ENCODE peak calls at places on chromosomes 4 and X, in eight cellular contexts. One of them, this sample, is unnamed.

GRCh38 chrX:41481264-41482109 is 34.3 kb downstream of the NYX start:
- DNase-seq in effector memory CD4-positive, alpha-beta T cell: no peak
- DNase-seq in neural progenitor cell: peak; percentile 50
- DNase-seq in uterus: no peak
- DNase-seq in body of pancreas: no peak
- DNase-seq in spleen: no peak
- DNase-seq in right atrium auricular region: no peak
- DNase-seq in tibial artery: no peak
- DNase-seq in this sample: no peak

GRCh38 chr4:6333301-6334202 is 63.9 kb downstream of the WFS1 start:
- DNase-seq in body of pancreas: no peak
- DNase-seq in effector memory CD4-positive, alpha-beta T cell: no peak
- DNase-seq in right atrium auricular region: no peak
- DNase-seq in neural progenitor cell: no peak
- DNase-seq in spleen: no peak
- DNase-seq in tibial artery: no peak
- DNase-seq in uterus: no peak
- DNase-seq in this sample: no peak

GRCh38 chrX:100975212-100975611 is 5.7 kb downstream of the ARL13A start:
- DNase-seq in uterus: no peak
- DNase-seq in tibial artery: no peak
- DNase-seq in spleen: no peak
- DNase-seq in body of pancreas: no peak
- DNase-seq in effector memory CD4-positive, alpha-beta T cell: no peak
- DNase-seq in right atrium auricular region: no peak
- DNase-seq in neural progenitor cell: no peak
- DNase-seq in this sample: no peak

GRCh38 chrX:68693481-68694410 is 46.3 kb downstream of the STARD8 start:
- DNase-seq in tibial artery: peak; percentile 76
- DNase-seq in right atrium auricular region: peak; percentile 84
- DNase-seq in uterus: peak; percentile 79
- DNase-seq in neural progenitor cell: peak; percentile 90
- DNase-seq in spleen: peak; percentile 87
- DNase-seq in body of pancreas: peak; percentile 72
- DNase-seq in effector memory CD4-positive, alpha-beta T cell: no peak
- DNase-seq in this sample: peak; percentile 85

GRCh38 chr4:73443224-73443623 is 7.2 kb downstream of the AFP start:
- DNase-seq in spleen: no peak
- DNase-seq in tibial artery: no peak
- DNase-seq in right atrium auricular region: no peak
- DNase-seq in effector memory CD4-positive, alpha-beta T cell: no peak
- DNase-seq in uterus: no peak
- DNase-seq in neural progenitor cell: no peak
- DNase-seq in body of pancreas: no peak
- DNase-seq in this sample: no peak

GRCh38 chrX:74389016-74389415 is 32.3 kb upstream of the SLC16A2 start:
- DNase-seq in tibial artery: no peak
- DNase-seq in right atrium auricular region: no peak
- DNase-seq in spleen: no peak
- DNase-seq in body of pancreas: no peak
- DNase-seq in neural progenitor cell: no peak
- DNase-seq in uterus: no peak
- DNase-seq in effector memory CD4-positive, alpha-beta T cell: no peak
- DNase-seq in this sample: no peak

GRCh38 chrX:102085706-102086105 is 39.8 kb upstream of the TCEAL2 start:
- DNase-seq in spleen: no peak
- DNase-seq in tibial artery: no peak
- DNase-seq in effector memory CD4-positive, alpha-beta T cell: no peak
- DNase-seq in right atrium auricular region: no peak
- DNase-seq in uterus: no peak
- DNase-seq in neural progenitor cell: no peak
- DNase-seq in body of pancreas: no peak
- DNase-seq in this sample: no peak

GRCh38 chrX:42119076-42119475 is 195.7 kb upstream of the CASK start:
- DNase-seq in spleen: no peak
- DNase-seq in body of pancreas: no peak
- DNase-seq in tibial artery: no peak
- DNase-seq in effector memory CD4-positive, alpha-beta T cell: no peak
- DNase-seq in right atrium auricular region: no peak
- DNase-seq in neural progenitor cell: no peak
- DNase-seq in uterus: no peak
- DNase-seq in this sample: no peak

GRCh38 chr4:6574747-6575502 is at the start of gene MAN2B2:
- DNase-seq in effector memory CD4-positive, alpha-beta T cell: peak; percentile 74
- DNase-seq in right atrium auricular region: peak; percentile 87
- DNase-seq in neural progenitor cell: peak; percentile 94
- DNase-seq in spleen: peak; percentile 96
- DNase-seq in uterus: peak; percentile 91
- DNase-seq in body of pancreas: peak; percentile 91
- DNase-seq in tibial artery: peak; percentile 86
- DNase-seq in this sample: peak; percentile 92

GRCh38 chrX:110965409-110965808 is 130.6 kb upstream of the PAK3 start:
- DNase-seq in body of pancreas: no peak
- DNase-seq in spleen: no peak
- DNase-seq in right atrium auricular region: no peak
- DNase-seq in effector memory CD4-positive, alpha-beta T cell: no peak
- DNase-seq in uterus: no peak
- DNase-seq in neural progenitor cell: no peak
- DNase-seq in tibial artery: no peak
- DNase-seq in this sample: no peak

GRCh38 chr4:163415668-163416067 is 57.9 kb downstream of the TKTL2 start:
- DNase-seq in effector memory CD4-positive, alpha-beta T cell: no peak
- DNase-seq in tibial artery: no peak
- DNase-seq in neural progenitor cell: no peak
- DNase-seq in body of pancreas: no peak
- DNase-seq in spleen: no peak
- DNase-seq in right atrium auricular region: no peak
- DNase-seq in uterus: no peak
- DNase-seq in this sample: no peak

GRCh38 chr4:3244002-3244401 is 5.0 kb upstream of the MSANTD1 start:
- DNase-seq in neural progenitor cell: no peak
- DNase-seq in tibial artery: no peak
- DNase-seq in right atrium auricular region: no peak
- DNase-seq in effector memory CD4-positive, alpha-beta T cell: no peak
- DNase-seq in body of pancreas: no peak
- DNase-seq in spleen: no peak
- DNase-seq in uterus: no peak
- DNase-seq in this sample: no peak

GRCh38 chr4:99082192-99082591 is 6.4 kb downstream of the ADH5 start:
- DNase-seq in right atrium auricular region: no peak
- DNase-seq in spleen: no peak
- DNase-seq in uterus: no peak
- DNase-seq in tibial artery: no peak
- DNase-seq in neural progenitor cell: no peak
- DNase-seq in effector memory CD4-positive, alpha-beta T cell: no peak
- DNase-seq in body of pancreas: no peak
- DNase-seq in this sample: no peak

GRCh38 chr4:141307241-141307689 is 86.6 kb downstream of the ZNF330 start:
- DNase-seq in tibial artery: peak; percentile 37
- DNase-seq in right atrium auricular region: peak; percentile 63
- DNase-seq in effector memory CD4-positive, alpha-beta T cell: peak; percentile 63
- DNase-seq in uterus: peak; percentile 17
- DNase-seq in spleen: peak; percentile 82
- DNase-seq in body of pancreas: peak; percentile 38
- DNase-seq in neural progenitor cell: peak; percentile 67
- DNase-seq in this sample: peak; percentile 65

GRCh38 chr4:186900232-186900900 is 176.7 kb upstream of the FAT1 start:
- DNase-seq in spleen: no peak
- DNase-seq in body of pancreas: no peak
- DNase-seq in uterus: no peak
- DNase-seq in effector memory CD4-positive, alpha-beta T cell: no peak
- DNase-seq in neural progenitor cell: no peak
- DNase-seq in right atrium auricular region: no peak
- DNase-seq in tibial artery: no peak
- DNase-seq in this sample: no peak

DNA sequence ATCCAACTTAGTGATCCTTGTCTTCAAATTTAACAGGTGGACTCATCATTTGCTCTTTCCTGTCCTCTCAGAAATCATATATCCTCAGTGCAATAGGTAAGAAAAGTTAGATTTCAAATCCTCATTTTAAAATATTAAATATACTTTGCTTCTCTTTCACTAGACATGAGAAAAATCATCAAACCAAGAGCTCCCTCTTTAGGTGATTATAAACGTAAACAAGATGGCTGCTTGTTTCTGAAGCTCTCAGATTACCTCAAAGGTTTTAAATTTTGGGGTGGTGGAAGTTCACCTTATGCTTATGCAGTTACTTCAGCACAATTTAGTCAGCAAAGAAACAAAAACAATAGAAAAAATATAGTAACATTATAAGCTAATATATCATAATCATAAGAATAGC is 27.3 kb downstream of the CSN3 start:
- DNase-seq in spleen: no peak
- DNase-seq in body of pancreas: no peak
- DNase-seq in neural progenitor cell: peak; percentile 12
- DNase-seq in uterus: no peak
- DNase-seq in effector memory CD4-positive, alpha-beta T cell: no peak
- DNase-seq in tibial artery: no peak
- DNase-seq in right atrium auricular region: no peak
- DNase-seq in this sample: no peak
- H3K4me1 ChIP-seq in spleen: no peaks in the 10 kb centered on the region
- H3K4me1 ChIP-seq in body of pancreas: no peaks in the 10 kb centered on the region
- H3K4me1 ChIP-seq in neural progenitor cell: no peaks in the 10 kb centered on the region
- H3K4me1 ChIP-seq in uterus: no peaks in the 10 kb centered on the region
- H3K4me1 ChIP-seq in effector memory CD4-positive, alpha-beta T cell: no peaks in the 10 kb centered on the region
- H3K4me1 ChIP-seq in tibial artery: no peaks in the 10 kb centered on the region
- H3K4me1 ChIP-seq in right atrium auricular region: no peaks in the 10 kb centered on the region
- H3K4me1 ChIP-seq in this sample: no peaks in the 10 kb centered on the region

DNA sequence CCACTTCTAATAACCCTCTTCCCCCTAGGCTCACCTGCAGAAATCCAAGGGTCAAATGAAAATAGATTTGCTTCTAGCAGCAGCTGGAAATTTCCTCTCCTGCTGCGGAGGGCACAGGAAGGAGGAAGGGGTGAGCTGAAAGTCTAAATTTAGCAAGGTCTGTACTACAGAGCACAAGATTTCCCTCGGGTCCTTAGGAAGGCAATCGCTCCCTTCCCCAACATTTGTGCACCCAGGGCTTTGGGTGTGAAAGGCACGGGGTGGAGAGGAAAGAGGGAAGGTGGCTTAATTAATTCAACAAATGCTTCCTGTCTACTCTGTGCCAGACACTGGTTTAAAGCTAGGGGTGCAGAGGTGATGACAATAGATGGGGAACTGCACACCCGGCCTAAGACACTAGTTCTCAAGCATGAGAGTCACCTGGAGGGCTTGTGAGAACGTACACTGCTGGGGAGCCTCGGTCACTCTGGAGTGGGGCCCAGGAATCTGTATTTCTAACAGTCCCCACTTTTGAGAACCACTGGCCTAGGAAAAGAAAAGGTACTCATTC is 204.4 kb downstream of the NSUN7 start:
- DNase-seq in tibial artery: no peak
- DNase-seq in spleen: no peak
- DNase-seq in neural progenitor cell: no peak
- DNase-seq in uterus: no peak
- DNase-seq in right atrium auricular region: no peak
- DNase-seq in effector memory CD4-positive, alpha-beta T cell: no peak
- DNase-seq in body of pancreas: no peak
- DNase-seq in this sample: no peak
- H3K27ac ChIP-seq in tibial artery: peak overlapping the region; percentile 85
- H3K27ac ChIP-seq in spleen: peak overlapping the region; percentile 33
- H3K27ac ChIP-seq in neural progenitor cell: no peak overlapping the region
- H3K27ac ChIP-seq in uterus: peak overlapping the region; percentile 86
- H3K27ac ChIP-seq in right atrium auricular region: peak overlapping the region; percentile 90
- H3K27ac ChIP-seq in effector memory CD4-positive, alpha-beta T cell: no peak overlapping the region
- H3K27ac ChIP-seq in body of pancreas: no peak overlapping the region
- H3K27ac ChIP-seq in this sample: peak overlapping the region; percentile 36

GRCh38 chr4:143355540-143356217 is 19.0 kb downstream of the GAB1 start:
- DNase-seq in uterus: no peak
- DNase-seq in body of pancreas: no peak
- DNase-seq in effector memory CD4-positive, alpha-beta T cell: no peak
- DNase-seq in tibial artery: no peak
- DNase-seq in right atrium auricular region: no peak
- DNase-seq in spleen: no peak
- DNase-seq in neural progenitor cell: no peak
- DNase-seq in this sample: no peak

GRCh38 chr4:143358923-143359694 is 22.4 kb downstream of the GAB1 start:
- DNase-seq in body of pancreas: peak; percentile 59
- DNase-seq in neural progenitor cell: no peak
- DNase-seq in right atrium auricular region: no peak
- DNase-seq in tibial artery: no peak
- DNase-seq in effector memory CD4-positive, alpha-beta T cell: no peak
- DNase-seq in spleen: peak; percentile 84
- DNase-seq in uterus: no peak
- DNase-seq in this sample: peak; percentile 70

GRCh38 chr4:143358419-143358818 is 21.7 kb downstream of the GAB1 start:
- DNase-seq in neural progenitor cell: no peak
- DNase-seq in effector memory CD4-positive, alpha-beta T cell: no peak
- DNase-seq in spleen: no peak
- DNase-seq in body of pancreas: no peak
- DNase-seq in tibial artery: no peak
- DNase-seq in uterus: no peak
- DNase-seq in right atrium auricular region: no peak
- DNase-seq in this sample: no peak

GRCh38 chr4:143356493-143356892 is 19.8 kb downstream of the GAB1 start:
- DNase-seq in body of pancreas: no peak
- DNase-seq in spleen: no peak
- DNase-seq in effector memory CD4-positive, alpha-beta T cell: no peak
- DNase-seq in neural progenitor cell: no peak
- DNase-seq in tibial artery: no peak
- DNase-seq in right atrium auricular region: no peak
- DNase-seq in uterus: no peak
- DNase-seq in this sample: no peak

GRCh38 chr4:143357161-143357845 is 20.6 kb downstream of the GAB1 start:
- DNase-seq in effector memory CD4-positive, alpha-beta T cell: no peak
- DNase-seq in neural progenitor cell: no peak
- DNase-seq in spleen: no peak
- DNase-seq in right atrium auricular region: no peak
- DNase-seq in uterus: no peak
- DNase-seq in body of pancreas: no peak
- DNase-seq in tibial artery: no peak
- DNase-seq in this sample: no peak
- H3K4me1 ChIP-seq in effector memory CD4-positive, alpha-beta T cell: no peaks in the 10 kb centered on the region
- H3K4me1 ChIP-seq in neural progenitor cell: peaks cover 16% of the 10 kb centered on the region
- H3K4me1 ChIP-seq in spleen: peaks cover 80% of the 10 kb centered on the region
- H3K4me1 ChIP-seq in right atrium auricular region: no peaks in the 10 kb centered on the region
- H3K4me1 ChIP-seq in uterus: peaks cover 30% of the 10 kb centered on the region
- H3K4me1 ChIP-seq in body of pancreas: peaks cover 57% of the 10 kb centered on the region
- H3K4me1 ChIP-seq in tibial artery: no peaks in the 10 kb centered on the region
- H3K4me1 ChIP-seq in this sample: peaks cover 92% of the 10 kb centered on the region

GRCh38 chr4:168817418-168817817 is 192.6 kb downstream of the CBR4 start:
- DNase-seq in right atrium auricular region: no peak
- DNase-seq in tibial artery: no peak
- DNase-seq in uterus: no peak
- DNase-seq in body of pancreas: no peak
- DNase-seq in spleen: no peak
- DNase-seq in effector memory CD4-positive, alpha-beta T cell: no peak
- DNase-seq in neural progenitor cell: no peak
- DNase-seq in this sample: no peak
- H3K27ac ChIP-seq in right atrium auricular region: peak overlapping the region; percentile 93
- H3K27ac ChIP-seq in tibial artery: peak overlapping the region; percentile 88
- H3K27ac ChIP-seq in uterus: peak overlapping the region; percentile 92
- H3K27ac ChIP-seq in body of pancreas: no peak overlapping the region
- H3K27ac ChIP-seq in spleen: peak overlapping the region; percentile 37
- H3K27ac ChIP-seq in effector memory CD4-positive, alpha-beta T cell: no peak overlapping the region
- H3K27ac ChIP-seq in neural progenitor cell: peak overlapping the region; percentile 75
- H3K27ac ChIP-seq in this sample: peak overlapping the region; percentile 31

This sample was measured in lower lobe of right lung.